ENCODE peak calls at places on chromosome 7, in eight cellular contexts. One of them, this sample, is unnamed.

GRCh38 chr7:48084727-48085432 is 4.2 kb upstream of the UPP1 start:
- DNase-seq in activated T-helper 1 cell treated with Interleukin-2 at 50 U/mL for 16 hours: peak
- DNase-seq in right cardiac atrium: peak
- DNase-seq in gastrocnemius medialis: peak
- DNase-seq in foreskin keratinocyte: peak
- DNase-seq in retina: no peak
- DNase-seq in naive thymus-derived CD8-positive, alpha-beta T cell: no peak
- DNase-seq in NCI-H510A treated with DMSO at 0.1 percent for 48 hours: no peak
- DNase-seq in this sample: no peak

GRCh38 chr7:139598642-139599041 is 75.2 kb downstream of the CLEC2L start:
- DNase-seq in activated T-helper 1 cell treated with Interleukin-2 at 50 U/mL for 16 hours: no peak
- DNase-seq in right cardiac atrium: no peak
- DNase-seq in gastrocnemius medialis: no peak
- DNase-seq in foreskin keratinocyte: no peak
- DNase-seq in retina: no peak
- DNase-seq in naive thymus-derived CD8-positive, alpha-beta T cell: no peak
- DNase-seq in NCI-H510A treated with DMSO at 0.1 percent for 48 hours: no peak
- DNase-seq in this sample: no peak

GRCh38 chr7:132077986-132078385 is 498.3 kb downstream of the PLXNA4 start:
- DNase-seq in activated T-helper 1 cell treated with Interleukin-2 at 50 U/mL for 16 hours: no peak
- DNase-seq in right cardiac atrium: no peak
- DNase-seq in gastrocnemius medialis: no peak
- DNase-seq in foreskin keratinocyte: no peak
- DNase-seq in retina: no peak
- DNase-seq in naive thymus-derived CD8-positive, alpha-beta T cell: no peak
- DNase-seq in NCI-H510A treated with DMSO at 0.1 percent for 48 hours: no peak
- DNase-seq in this sample: no peak

GRCh38 chr7:69782917-69783684 is 184.8 kb downstream of the AUTS2 start:
- DNase-seq in activated T-helper 1 cell treated with Interleukin-2 at 50 U/mL for 16 hours: no peak
- DNase-seq in right cardiac atrium: peak
- DNase-seq in gastrocnemius medialis: peak
- DNase-seq in foreskin keratinocyte: peak
- DNase-seq in retina: no peak
- DNase-seq in naive thymus-derived CD8-positive, alpha-beta T cell: no peak
- DNase-seq in NCI-H510A treated with DMSO at 0.1 percent for 48 hours: no peak
- DNase-seq in this sample: no peak

GRCh38 chr7:91248996-91249395 is 15.2 kb upstream of the FZD1 start:
- DNase-seq in activated T-helper 1 cell treated with Interleukin-2 at 50 U/mL for 16 hours: no peak
- DNase-seq in right cardiac atrium: no peak
- DNase-seq in gastrocnemius medialis: no peak
- DNase-seq in foreskin keratinocyte: peak
- DNase-seq in retina: no peak
- DNase-seq in naive thymus-derived CD8-positive, alpha-beta T cell: no peak
- DNase-seq in NCI-H510A treated with DMSO at 0.1 percent for 48 hours: no peak
- DNase-seq in this sample: no peak

GRCh38 chr7:76377186-76377918 is 18.6 kb upstream of the YWHAG start:
- DNase-seq in activated T-helper 1 cell treated with Interleukin-2 at 50 U/mL for 16 hours: no peak
- DNase-seq in right cardiac atrium: no peak
- DNase-seq in gastrocnemius medialis: no peak
- DNase-seq in foreskin keratinocyte: no peak
- DNase-seq in retina: no peak
- DNase-seq in naive thymus-derived CD8-positive, alpha-beta T cell: no peak
- DNase-seq in NCI-H510A treated with DMSO at 0.1 percent for 48 hours: no peak
- DNase-seq in this sample: peak

GRCh38 chr7:145105561-145105960 is 269.7 kb upstream of the TPK1 start:
- DNase-seq in activated T-helper 1 cell treated with Interleukin-2 at 50 U/mL for 16 hours: no peak
- DNase-seq in right cardiac atrium: no peak
- DNase-seq in gastrocnemius medialis: no peak
- DNase-seq in foreskin keratinocyte: no peak
- DNase-seq in retina: no peak
- DNase-seq in naive thymus-derived CD8-positive, alpha-beta T cell: no peak
- DNase-seq in NCI-H510A treated with DMSO at 0.1 percent for 48 hours: no peak
- DNase-seq in this sample: no peak

GRCh38 chr7:152081088-152081487 is 55.6 kb downstream of the GALNT11 start:
- DNase-seq in activated T-helper 1 cell treated with Interleukin-2 at 50 U/mL for 16 hours: no peak
- DNase-seq in right cardiac atrium: no peak
- DNase-seq in gastrocnemius medialis: no peak
- DNase-seq in foreskin keratinocyte: peak
- DNase-seq in retina: no peak
- DNase-seq in naive thymus-derived CD8-positive, alpha-beta T cell: no peak
- DNase-seq in NCI-H510A treated with DMSO at 0.1 percent for 48 hours: no peak
- DNase-seq in this sample: no peak